ENCODE peak calls at places on chromosome 11, in nine cellular contexts. X, Z, P, F, G, D, J, V and H are unnamed samples.

GRCh38 chr11:73334244-73335203 is 26.4 kb downstream of the ARHGEF17 start:
- DNase-seq in V (peak; percentile 71), P (peak; percentile 80), F (peak; percentile 64), J (peak; percentile 65), D (peak; percentile 91), Z (peak; percentile 89), X (peak; percentile 96), G (peak; percentile 70), H (peak; percentile 87)

GRCh38 chr11:10612217-10612862 is 43.9 kb upstream of the LYVE1 start:
- DNase-seq in X (no peak), D (no peak), Z (no peak), G (no peak), J (no peak), F (no peak), V (no peak), P (no peak), H (no peak)

GRCh38 chr11:12418019-12418611 is 40.7 kb downstream of the PARVA start:
- DNase-seq in Z (peak; percentile 86), D (peak; percentile 57), X (peak; percentile 52), F (peak; percentile 32), J (no peak), P (peak; percentile 29), G (no peak), V (no peak), H (no peak)

GRCh38 chr11:111633756-111634362 is 31.6 kb downstream of the SIK2 start:
- DNase-seq in J (no peak), F (peak; percentile 77), P (no peak), D (peak; percentile 35), Z (peak; percentile 65), G (no peak), V (no peak), X (no peak), H (no peak)

GRCh38 chr11:64206457-64207246 is at the start of gene FERMT3:
- DNase-seq in V (peak; percentile 75), J (peak; percentile 83), D (no peak), Z (no peak), G (peak; percentile 72), F (no peak), P (no peak), X (peak; percentile 61), H (peak; percentile 72)

GRCh38 chr11:72595292-72595684 is 78.9 kb downstream of the PDE2A start:
- DNase-seq in D (no peak), F (no peak), X (no peak), P (no peak), J (no peak), G (no peak), Z (no peak), V (no peak), H (no peak)

GRCh38 chr11:72955466-72955865 is 141.3 kb downstream of the ATG16L2 start:
- DNase-seq in J (no peak), P (no peak), V (no peak), X (no peak), G (no peak), F (no peak), D (no peak), Z (no peak), H (no peak)

GRCh38 chr11:115980336-115980735 is 476.1 kb upstream of the CADM1 start:
- DNase-seq in G (no peak), Z (peak; percentile 10), J (no peak), X (no peak), V (no peak), F (no peak), D (no peak), P (no peak), H (no peak)

GRCh38 chr11:113110046-113110445 is 148.8 kb downstream of the NCAM1 start:
- DNase-seq in F (no peak), P (no peak), J (no peak), V (no peak), X (no peak), G (no peak), Z (no peak), D (no peak), H (no peak)

GRCh38 chr11:113103932-113104331 is 142.7 kb downstream of the NCAM1 start:
- DNase-seq in J (no peak), P (no peak), G (no peak), Z (no peak), D (no peak), F (no peak), V (no peak), X (no peak), H (no peak)

GRCh38 chr11:113105584-113105983 is 144.4 kb downstream of the NCAM1 start:
- DNase-seq in P (no peak), J (no peak), X (no peak), Z (peak; percentile 17), D (no peak), G (no peak), V (no peak), F (peak; percentile 7), H (no peak)

GRCh38 chr11:113106507-113106906 is 145.3 kb downstream of the NCAM1 start:
- DNase-seq in J (no peak), G (no peak), V (no peak), D (peak; percentile 5), Z (peak; percentile 89), P (peak; percentile 8), F (peak; percentile 32), X (no peak), H (no peak)

DNA sequence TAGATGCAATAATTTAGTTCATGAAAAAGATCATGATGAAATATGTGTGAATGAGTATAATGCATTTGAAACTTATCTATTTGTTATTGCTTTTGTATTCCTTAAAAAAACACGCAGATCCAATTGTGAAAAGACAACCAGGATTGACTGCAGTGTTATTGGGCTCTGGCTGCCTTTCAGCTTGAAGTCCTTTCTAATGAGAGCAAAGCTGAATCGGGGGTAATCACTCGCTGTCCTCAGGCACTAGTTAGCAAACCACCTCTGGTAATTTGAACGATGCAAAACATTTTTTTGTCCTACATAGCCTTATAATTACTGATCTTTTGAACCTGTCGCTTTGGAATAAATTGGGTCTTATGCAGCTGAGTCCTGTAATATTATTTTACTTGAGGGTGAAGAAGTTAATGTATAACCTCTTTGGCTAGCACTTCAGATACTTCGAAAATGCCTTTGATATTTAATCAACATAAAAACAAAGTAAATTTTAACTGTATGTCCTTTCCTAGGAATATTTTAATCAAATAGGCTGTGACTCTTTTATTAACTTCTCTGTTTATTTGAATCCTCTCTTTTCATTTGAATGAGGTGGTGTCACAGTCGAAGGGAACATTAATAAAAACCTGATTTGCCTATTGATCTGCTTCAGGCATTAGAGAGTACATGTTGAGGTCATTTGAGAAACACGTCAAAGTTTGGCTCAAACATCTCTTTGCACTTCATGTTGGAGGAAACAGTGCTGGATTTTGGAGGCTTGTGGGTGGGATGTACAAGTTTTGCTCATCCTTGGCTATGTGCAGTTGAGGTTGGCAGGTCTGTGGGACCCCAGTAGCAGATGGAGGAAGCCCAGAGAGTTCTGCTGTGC is 143.4 kb downstream of the NCAM1 start:
- DNase-seq in G (no peak), D (no peak), F (no peak), Z (no peak), V (no peak), X (no peak), P (no peak), J (no peak), H (no peak)
- H3K27ac ChIP-seq in G (no peak overlapping the region), D (no peak overlapping the region), F (no peak overlapping the region), Z (no peak overlapping the region), V (no peak overlapping the region), X (no peak overlapping the region), P (no peak overlapping the region), J (peak overlapping the region; percentile 56), H (peak overlapping the region; percentile 77)

DNA sequence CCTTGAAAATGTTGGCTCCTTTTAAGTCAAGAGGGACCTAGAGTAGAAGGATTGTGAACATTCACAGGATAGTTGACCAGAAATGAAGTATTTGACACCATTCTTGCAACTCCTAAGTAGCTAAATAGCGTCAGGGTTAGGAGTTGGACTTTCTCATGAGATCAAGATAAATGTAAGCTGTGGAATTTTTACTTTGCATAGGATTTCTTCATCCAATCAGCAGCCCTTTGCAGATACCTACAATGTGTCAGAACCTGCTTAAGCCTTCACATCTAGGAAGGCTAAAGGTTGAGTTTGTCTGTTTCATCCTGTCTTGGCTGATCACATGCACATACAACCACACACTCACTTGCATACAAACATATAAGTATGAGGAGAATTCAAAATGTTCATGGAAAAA is 32.3 kb downstream of the CD44 start:
- DNase-seq in J (no peak), V (no peak), G (no peak), X (no peak), P (no peak), Z (no peak), D (no peak), F (no peak), H (no peak)
- H3K4me1 ChIP-seq in J (peaks cover 47% of the 10 kb centered on the region), V (peaks cover 72% of the 10 kb centered on the region), G (no peaks in the 10 kb centered on the region), X (peaks cover 9% of the 10 kb centered on the region), P (peaks cover 95% of the 10 kb centered on the region), Z (peaks cover 42% of the 10 kb centered on the region), D (peaks cover 33% of the 10 kb centered on the region), F (peaks cover 61% of the 10 kb centered on the region), H (peaks cover 53% of the 10 kb centered on the region)

DNA sequence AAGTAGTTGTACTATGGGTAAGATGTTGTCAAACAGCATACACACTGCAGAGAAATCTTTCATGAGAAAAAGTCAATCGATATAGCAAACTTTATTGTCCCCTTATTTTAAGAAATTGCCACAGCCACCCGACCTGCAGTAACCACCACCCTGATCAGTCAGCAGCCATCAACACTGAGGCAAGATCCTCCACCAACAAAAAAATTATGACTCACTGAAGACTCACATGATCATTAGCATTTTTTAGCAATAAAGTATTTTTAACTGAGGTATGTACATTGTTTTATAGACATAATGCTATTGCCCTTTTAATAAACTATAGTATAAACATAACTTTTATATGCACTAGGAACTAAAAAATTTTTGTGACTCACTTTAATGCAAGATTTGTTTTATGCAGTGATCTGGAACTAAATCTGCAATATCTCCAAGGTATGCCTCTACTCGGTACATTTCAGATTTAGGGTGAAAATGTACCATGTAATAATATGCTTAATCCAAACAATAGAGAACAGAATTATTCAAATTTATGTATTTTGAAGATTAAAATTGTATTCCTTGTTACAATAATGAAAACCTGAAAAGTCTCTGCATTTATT is 79.2 kb upstream of the CEP126 start:
- DNase-seq in P (no peak), G (no peak), X (no peak), F (no peak), V (no peak), J (no peak), D (peak; percentile 24), Z (no peak), H (no peak)
- H3K27ac ChIP-seq in P (no peak overlapping the region), G (no peak overlapping the region), X (no peak overlapping the region), F (no peak overlapping the region), V (no peak overlapping the region), J (no peak overlapping the region), D (no peak overlapping the region), Z (no peak overlapping the region), H (no peak overlapping the region)

DNA sequence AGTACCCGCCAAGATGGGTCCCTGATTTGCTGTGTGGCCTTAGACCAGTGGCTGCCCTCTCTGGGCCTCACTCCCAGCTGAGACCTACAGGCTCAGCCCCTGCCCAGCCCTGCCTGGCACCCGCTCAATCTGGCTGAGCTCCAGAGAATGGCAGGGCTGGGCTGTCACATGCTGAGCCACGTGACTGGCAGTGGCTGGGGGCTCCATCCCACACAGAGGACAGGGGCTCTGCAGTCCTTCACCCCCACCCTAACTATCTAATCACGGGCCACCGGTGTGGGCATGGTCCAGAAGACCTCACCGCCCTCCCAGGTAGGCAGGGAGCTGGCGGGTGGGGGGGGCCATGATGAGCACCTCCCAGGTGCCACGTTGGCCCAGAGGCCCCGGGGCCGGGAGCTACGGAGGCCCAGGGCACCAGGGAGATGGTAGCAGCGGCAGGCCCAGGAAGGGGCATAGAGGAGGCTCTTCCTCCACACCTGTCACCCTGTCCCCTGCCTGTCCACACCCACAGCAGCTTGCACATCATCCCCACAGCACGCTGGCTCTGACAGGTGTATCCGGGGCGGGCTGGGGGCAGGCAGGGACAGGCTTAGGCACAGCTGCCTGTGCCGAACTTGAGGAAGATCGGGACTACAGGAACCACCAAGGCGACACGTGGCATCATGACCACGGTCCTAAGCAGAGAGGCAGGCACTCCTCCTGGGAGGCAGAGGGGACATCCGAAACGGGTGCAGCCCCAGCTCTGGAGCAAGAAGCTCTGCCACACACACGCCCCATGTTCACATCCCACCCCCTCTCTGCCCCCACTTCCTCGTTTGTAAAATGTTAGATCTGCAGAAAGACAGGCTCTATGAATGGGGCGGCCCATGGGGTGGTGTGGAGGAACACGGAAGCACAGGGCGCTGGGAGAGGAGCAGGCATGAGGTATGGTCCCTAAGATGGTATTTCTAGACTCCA is 1.5 kb upstream of the ALDH3B1 start:
- DNase-seq in X (peak; percentile 33), J (peak; percentile 81), D (no peak), G (peak; percentile 68), F (no peak), P (no peak), Z (no peak), V (peak; percentile 56), H (no peak)
- H3K4me1 ChIP-seq in X (peaks cover 27% of the 10 kb centered on the region), J (peaks cover 78% of the 10 kb centered on the region), D (peaks cover 33% of the 10 kb centered on the region), G (no peaks in the 10 kb centered on the region), F (peaks cover 60% of the 10 kb centered on the region), P (peaks cover 58% of the 10 kb centered on the region), Z (peaks cover 20% of the 10 kb centered on the region), V (peaks cover 63% of the 10 kb centered on the region), H (peaks cover 40% of the 10 kb centered on the region)